ENCODE peak calls at places on chromosomes 11 and 22, in six cellular contexts. J is neuronal stem cell; E is colonic mucosa; O is fibroblast of lung; Y is NCI-H1105 treated with DMSO at 0.1 percent for 48 hours; D is stimulated activated naive B cell treated with anti-CD40 and anti-IgM and Interleukin-4, amounts not matched to agents 10 μg/mL and 1 μg/mL and 100 μg/mL, for 72 hours. M is an unnamed sample.

GRCh38 chr11:3802016-3802790 is 4.8 kb upstream of the NUP98 start:
- DNase-seq in J (no peak), E (no peak), O (no peak), Y (no peak), D (no peak), M (no peak)

GRCh38 chr11:120511116-120511803 is at the start of gene GRIK4:
- DNase-seq in J (peak), E (peak), O (peak), Y (peak), D (peak), M (peak)

GRCh38 chr11:108097179-108097578 is 24.2 kb upstream of the ACAT1 start:
- DNase-seq in J (no peak), E (no peak), O (no peak), Y (no peak), D (no peak), M (no peak)

GRCh38 chr11:87972133-87972532 is 203.1 kb downstream of the RAB38 start:
- DNase-seq in J (no peak), E (no peak), O (no peak), Y (no peak), D (no peak), M (no peak)

GRCh38 chr22:35996596-35996995 is 32.0 kb downstream of the RBFOX2 start:
- DNase-seq in J (no peak), E (no peak), O (no peak), Y (no peak), D (no peak), M (no peak)

GRCh38 chr11:112363527-112363926 is 102.9 kb upstream of the PLET1 start:
- DNase-seq in J (no peak), E (no peak), O (peak), Y (no peak), D (no peak), M (no peak)

GRCh38 chr11:126840201-126840886 is 160.2 kb downstream of the KIRREL3 start:
- DNase-seq in J (no peak), E (no peak), O (no peak), Y (no peak), D (no peak), M (no peak)

GRCh38 chr11:1752907-1753425 is 2.6 kb upstream of the IFITM10 start:
- DNase-seq in J (no peak), E (no peak), O (no peak), Y (no peak), D (no peak), M (no peak)

GRCh38 chr11:12827369-12827768 is 153.1 kb downstream of the TEAD1 start:
- DNase-seq in J (no peak), E (no peak), O (no peak), Y (no peak), D (no peak), M (no peak)

M was measured in WTC11.